ENCODE peak calls at places on chromosome 7, in seven cellular contexts. Z is germinal center, C is DMS 273 treated with DMSO at 0.1 percent for 48 hours, M is heart left ventricle, G is left cardiac atrium, W is T-helper 2 cell, U is C1 segment of cervical spinal cord. J is an unnamed sample.

GRCh38 chr7:121119047-121119446 is 130.5 kb downstream of the CPED1 start:
- DNase-seq in Z (no peak), C (no peak), M (no peak), G (no peak), W (no peak), U (no peak), J (no peak)

GRCh38 chr7:74164985-74165456 is 9.1 kb upstream of the EIF4H start:
- DNase-seq in Z (no peak), C (no peak), M (no peak), G (no peak), W (no peak), U (no peak), J (peak; percentile 81)

GRCh38 chr7:24411226-24411625 is 127.2 kb downstream of the NPY start:
- DNase-seq in Z (no peak), C (no peak), M (no peak), G (no peak), W (no peak), U (no peak), J (no peak)

GRCh38 chr7:148367701-148368475 is 222.7 kb upstream of the C7orf33 start:
- DNase-seq in Z (no peak), C (no peak), M (no peak), G (no peak), W (no peak), U (no peak), J (no peak)

GRCh38 chr7:121302214-121302745 is 26.5 kb upstream of the WNT16 start:
- DNase-seq in Z (no peak), C (no peak), M (no peak), G (no peak), W (no peak), U (no peak), J (no peak)

GRCh38 chr7:28002638-28003037 is 178.0 kb downstream of the JAZF1 start:
- DNase-seq in Z (no peak), C (peak; percentile 21), M (no peak), G (no peak), W (no peak), U (no peak), J (no peak)

GRCh38 chr7:155336812-155337602 is 39.3 kb downstream of the INSIG1 start:
- DNase-seq in Z (no peak), C (no peak), M (no peak), G (no peak), W (no peak), U (no peak), J (peak; percentile 87)

GRCh38 chr7:45661302-45661995 is 87.3 kb downstream of the ADCY1 start:
- DNase-seq in Z (no peak), C (no peak), M (no peak), G (no peak), W (no peak), U (no peak), J (no peak)

GRCh38 chr7:92133133-92133736 is 1.0 kb downstream of the CYP51A1 start:
- DNase-seq in Z (no peak), C (no peak), M (no peak), G (no peak), W (no peak), U (no peak), J (no peak)

GRCh38 chr7:133662276-133662675 is 409.4 kb downstream of the EXOC4 start:
- DNase-seq in Z (no peak), C (no peak), M (no peak), G (no peak), W (no peak), U (no peak), J (no peak)

GRCh38 chr7:66296001-66296521 is 90.9 kb downstream of the TPST1 start:
- DNase-seq in Z (no peak), C (no peak), M (no peak), G (no peak), W (no peak), U (no peak), J (no peak)